ENCODE peak calls at places on chromosome X, in five cellular contexts. Y, I, C, V and O are unnamed samples.

GRCh38 chrX:134792077-134792476 is 133.8 kb upstream of the PLAC1 start:
- DNase-seq in V (no peak), C (no peak), I (no peak), Y (no peak), O (no peak)

GRCh38 chrX:7568130-7568529 is 274.8 kb upstream of the VCX start:
- DNase-seq in Y (no peak), C (no peak), V (no peak), I (no peak), O (no peak)

GRCh38 chrX:118534716-118535493 is 39.3 kb downstream of the DOCK11 start:
- DNase-seq in Y (no peak), C (no peak), I (no peak), V (no peak), O (peak)

GRCh38 chrX:2608638-2609430 is 82.3 kb upstream of the CD99 start:
- DNase-seq in Y (peak), C (peak), I (peak), V (peak), O (peak)

GRCh38 chrX:10615931-10616780 is 4.2 kb downstream of the MID1 start:
- DNase-seq in I (no peak), Y (no peak), C (peak), V (no peak), O (peak)

GRCh38 chrX:109487640-109488039 is 5.8 kb upstream of the GUCY2F start:
- DNase-seq in V (no peak), C (no peak), I (no peak), Y (no peak), O (no peak)

GRCh38 chrX:150989420-150989819 is 6.3 kb downstream of the HMGB3 start:
- DNase-seq in Y (no peak), C (no peak), V (no peak), I (no peak), O (no peak)

GRCh38 chrX:149903889-149904748 is 23.1 kb downstream of the MAGEA8 start:
- DNase-seq in V (no peak), I (no peak), C (peak), Y (no peak), O (peak)

GRCh38 chrX:24294619-24295018 is 19.2 kb downstream of the SUPT20HL2 start:
- DNase-seq in V (no peak), I (peak), Y (no peak), C (peak), O (peak)

GRCh38 chrX:7076245-7076661 is 71.3 kb upstream of the STS start:
- DNase-seq in V (no peak), I (no peak), C (no peak), Y (no peak), O (no peak)

GRCh38 chrX:153934473-153935325 is at the start of gene NAA10:
- DNase-seq in Y (peak), V (peak), C (peak), I (peak), O (peak)

GRCh38 chrX:55451990-55452824 is at the start of gene MAGEH1:
- DNase-seq in C (peak), I (peak), Y (peak), V (peak), O (peak)